ENCODE peak calls at places on chromosomes 11 and 22, in ten cellular contexts. J is psoas muscle, Y is astrocyte of the spinal cord, A is uterus, B is HL-60, F is stomach, T is brain microvascular endothelial cell, U is colonic mucosa, Q is kidney, D is heart right ventricle. S is an unnamed sample.

GRCh38 chr11:111871693-111872161 is 346 bp upstream of the ALG9 start:
- DNase-seq in J (no peak), Y (no peak), A (no peak), B (no peak), F (no peak), T (no peak), U (no peak), Q (no peak), D (no peak), S (no peak)

GRCh38 chr11:87219266-87219665 is 181.5 kb downstream of the TMEM135 start:
- DNase-seq in J (no peak), Y (no peak), A (no peak), B (no peak), F (no peak), T (no peak), U (no peak), Q (no peak), D (no peak), S (no peak)

GRCh38 chr11:18749681-18750319 is 23.8 kb upstream of the IGSF22 start:
- DNase-seq in J (no peak), Y (peak), A (no peak), B (no peak), F (no peak), T (peak), U (no peak), Q (no peak), D (no peak), S (peak)

GRCh38 chr22:29886601-29887000 is 3.6 kb downstream of the MTMR3 start:
- DNase-seq in J (no peak), Y (no peak), A (no peak), B (peak), F (no peak), T (no peak), U (no peak), Q (no peak), D (no peak), S (no peak)

GRCh38 chr22:32200752-32201151 is 4.1 kb downstream of the RFPL2 start:
- DNase-seq in J (no peak), Y (no peak), A (no peak), B (no peak), F (no peak), T (no peak), U (no peak), Q (no peak), D (no peak), S (no peak)

GRCh38 chr11:67437082-67437821 is at the start of gene PTPRCAP:
- DNase-seq in J (peak), Y (no peak), A (no peak), B (peak), F (peak), T (no peak), U (no peak), Q (peak), D (no peak), S (no peak)

GRCh38 chr11:59611570-59612565 is 3.7 kb downstream of the OSBP start:
- DNase-seq in J (no peak), Y (no peak), A (no peak), B (no peak), F (peak), T (no peak), U (peak), Q (no peak), D (no peak), S (peak)

GRCh38 chr11:10208045-10208674 is 85.9 kb downstream of the SBF2 start:
- DNase-seq in J (no peak), Y (peak), A (no peak), B (no peak), F (no peak), T (no peak), U (no peak), Q (no peak), D (no peak), S (peak)

GRCh38 chr11:44645832-44646231 is 80.4 kb downstream of the CD82 start:
- DNase-seq in J (no peak), Y (no peak), A (no peak), B (no peak), F (no peak), T (no peak), U (no peak), Q (no peak), D (no peak), S (no peak)

GRCh38 chr11:35047179-35047578 is 91.8 kb upstream of the CD44 start:
- DNase-seq in J (no peak), Y (no peak), A (no peak), B (no peak), F (no peak), T (no peak), U (no peak), Q (no peak), D (no peak), S (no peak)

GRCh38 chr11:103279821-103280220 is 170.6 kb downstream of the DYNC2H1 start:
- DNase-seq in J (no peak), Y (no peak), A (no peak), B (no peak), F (no peak), T (no peak), U (no peak), Q (no peak), D (no peak), S (peak)

GRCh38 chr11:10302744-10303557 is 1.9 kb upstream of the ADM start:
- DNase-seq in J (peak), Y (peak), A (peak), B (peak), F (peak), T (peak), U (peak), Q (peak), D (peak), S (peak)

GRCh38 chr11:62921201-62921572 is at the start of gene CHRM1:
- DNase-seq in J (peak), Y (no peak), A (no peak), B (no peak), F (peak), T (no peak), U (peak), Q (no peak), D (no peak), S (no peak)

GRCh38 chr22:42649261-42650056 is at the start of gene CYB5R3:
- DNase-seq in J (peak), Y (peak), A (peak), B (peak), F (peak), T (peak), U (peak), Q (peak), D (peak), S (peak)

GRCh38 chr22:42152661-42153270 is 22.2 kb upstream of the CYP2D6 start:
- DNase-seq in J (no peak), Y (no peak), A (no peak), B (no peak), F (no peak), T (no peak), U (no peak), Q (no peak), D (no peak), S (no peak)

GRCh38 chr11:8374716-8375115 is 111.0 kb upstream of the LMO1 start:
- DNase-seq in J (no peak), Y (no peak), A (no peak), B (no peak), F (no peak), T (no peak), U (no peak), Q (no peak), D (no peak), S (no peak)

GRCh38 chr11:6321961-6322362 is 1.7 kb upstream of the CAVIN3 start:
- DNase-seq in J (no peak), Y (peak), A (no peak), B (no peak), F (no peak), T (peak), U (no peak), Q (no peak), D (no peak), S (peak)

GRCh38 chr11:20161230-20161918 is 1.1 kb upstream of the DBX1 start:
- DNase-seq in J (no peak), Y (no peak), A (no peak), B (no peak), F (no peak), T (no peak), U (no peak), Q (no peak), D (no peak), S (no peak)

GRCh38 chr11:35040221-35040942 is 98.6 kb upstream of the CD44 start:
- DNase-seq in J (no peak), Y (peak), A (no peak), B (peak), F (no peak), T (peak), U (no peak), Q (no peak), D (no peak), S (peak)

GRCh38 chr11:127080735-127081134 is 80.2 kb upstream of the KIRREL3 start:
- DNase-seq in J (no peak), Y (no peak), A (no peak), B (no peak), F (no peak), T (no peak), U (no peak), Q (no peak), D (no peak), S (no peak)

GRCh38 chr11:128133501-128133900 is 453.9 kb downstream of the ETS1 start:
- DNase-seq in J (no peak), Y (no peak), A (no peak), B (no peak), F (no peak), T (no peak), U (no peak), Q (no peak), D (no peak), S (no peak)

GRCh38 chr11:77088236-77089003 is 14.2 kb upstream of the OMP start:
- DNase-seq in J (peak), Y (no peak), A (no peak), B (no peak), F (peak), T (no peak), U (peak), Q (peak), D (no peak), S (no peak)

GRCh38 chr11:37451903-37452302 is 853.9 kb upstream of the RAG2 start:
- DNase-seq in J (no peak), Y (no peak), A (no peak), B (no peak), F (no peak), T (no peak), U (no peak), Q (no peak), D (no peak), S (no peak)

GRCh38 chr11:62732830-62733229 is 4.5 kb downstream of the TTC9C start:
- DNase-seq in J (no peak), Y (peak), A (no peak), B (no peak), F (no peak), T (no peak), U (no peak), Q (no peak), D (no peak), S (peak)

GRCh38 chr11:47233989-47234668 is 14.5 kb downstream of the ACP2 start:
- DNase-seq in J (peak), Y (peak), A (no peak), B (no peak), F (no peak), T (peak), U (no peak), Q (no peak), D (peak), S (peak)

GRCh38 chr11:11620251-11620965 is 1.4 kb downstream of the GALNT18 start:
- DNase-seq in J (peak), Y (peak), A (peak), B (no peak), F (peak), T (no peak), U (peak), Q (peak), D (peak), S (peak)

GRCh38 chr11:36976740-36977139 is 378.7 kb upstream of the RAG2 start:
- DNase-seq in J (no peak), Y (no peak), A (no peak), B (no peak), F (no peak), T (no peak), U (no peak), Q (no peak), D (peak), S (no peak)

GRCh38 chr11:93908689-93909088 is 58.3 kb upstream of the VSTM5 start:
- DNase-seq in J (no peak), Y (peak), A (no peak), B (no peak), F (no peak), T (peak), U (no peak), Q (no peak), D (no peak), S (peak)

GRCh38 chr22:38504731-38505594 is 1.1 kb downstream of the DDX17 start:
- DNase-seq in J (peak), Y (no peak), A (peak), B (peak), F (peak), T (peak), U (peak), Q (peak), D (peak), S (peak)

GRCh38 chr11:131591051-131591461 is 220.6 kb downstream of the NTM start:
- DNase-seq in J (no peak), Y (no peak), A (no peak), B (no peak), F (no peak), T (no peak), U (no peak), Q (no peak), D (no peak), S (no peak)

GRCh38 chr11:129320485-129320884 is 55.2 kb upstream of the BARX2 start:
- DNase-seq in J (no peak), Y (no peak), A (no peak), B (no peak), F (no peak), T (no peak), U (no peak), Q (no peak), D (no peak), S (peak)

GRCh38 chr22:29748248-29748893 is 18.4 kb downstream of the ZMAT5 start:
- DNase-seq in J (no peak), Y (no peak), A (no peak), B (no peak), F (no peak), T (no peak), U (no peak), Q (no peak), D (no peak), S (no peak)

GRCh38 chr11:59102259-59102765 is 4.7 kb upstream of the FAM111B start:
- DNase-seq in J (peak), Y (peak), A (peak), B (no peak), F (peak), T (peak), U (peak), Q (peak), D (peak), S (peak)

GRCh38 chr11:1839924-1840779 is 1.4 kb downstream of the TNNI2 start:
- DNase-seq in J (peak), Y (no peak), A (no peak), B (peak), F (peak), T (no peak), U (peak), Q (peak), D (peak), S (no peak)

GRCh38 chr11:74249496-74249895 is 61.9 kb downstream of the P4HA3 start:
- DNase-seq in J (no peak), Y (no peak), A (no peak), B (no peak), F (no peak), T (no peak), U (no peak), Q (no peak), D (no peak), S (no peak)

GRCh38 chr11:74253361-74253760 is 58.1 kb downstream of the P4HA3 start:
- DNase-seq in J (no peak), Y (no peak), A (no peak), B (no peak), F (no peak), T (no peak), U (no peak), Q (no peak), D (no peak), S (no peak)

GRCh38 chr11:74248469-74248868 is 63.0 kb downstream of the P4HA3 start:
- DNase-seq in J (no peak), Y (no peak), A (no peak), B (no peak), F (no peak), T (no peak), U (no peak), Q (no peak), D (no peak), S (no peak)
- H3K4me3 ChIP-seq in J (no peak), Y (no peak), A (no peak), B (no peak), F (no peak), T (no peak), U (no peak), Q (no peak), D (no peak), S (no peak)

GRCh38 chr11:748007-748359 is 719 bp downstream of the TALDO1 start:
- DNase-seq in J (peak), Y (no peak), A (no peak), B (peak), F (no peak), T (no peak), U (peak), Q (peak), D (no peak), S (no peak)

GRCh38 chr11:746289-747175 is 732 bp upstream of the TALDO1 start:
- DNase-seq in J (no peak), Y (peak), A (no peak), B (no peak), F (no peak), T (no peak), U (peak), Q (no peak), D (no peak), S (peak)

GRCh38 chr11:742571-743201 is 4.6 kb upstream of the TALDO1 start:
- DNase-seq in J (no peak), Y (no peak), A (no peak), B (no peak), F (no peak), T (no peak), U (no peak), Q (no peak), D (no peak), S (no peak)

GRCh38 chr11:749731-750130 is 2.5 kb downstream of the TALDO1 start:
- DNase-seq in J (no peak), Y (no peak), A (no peak), B (peak), F (no peak), T (no peak), U (no peak), Q (no peak), D (no peak), S (peak)

DNA sequence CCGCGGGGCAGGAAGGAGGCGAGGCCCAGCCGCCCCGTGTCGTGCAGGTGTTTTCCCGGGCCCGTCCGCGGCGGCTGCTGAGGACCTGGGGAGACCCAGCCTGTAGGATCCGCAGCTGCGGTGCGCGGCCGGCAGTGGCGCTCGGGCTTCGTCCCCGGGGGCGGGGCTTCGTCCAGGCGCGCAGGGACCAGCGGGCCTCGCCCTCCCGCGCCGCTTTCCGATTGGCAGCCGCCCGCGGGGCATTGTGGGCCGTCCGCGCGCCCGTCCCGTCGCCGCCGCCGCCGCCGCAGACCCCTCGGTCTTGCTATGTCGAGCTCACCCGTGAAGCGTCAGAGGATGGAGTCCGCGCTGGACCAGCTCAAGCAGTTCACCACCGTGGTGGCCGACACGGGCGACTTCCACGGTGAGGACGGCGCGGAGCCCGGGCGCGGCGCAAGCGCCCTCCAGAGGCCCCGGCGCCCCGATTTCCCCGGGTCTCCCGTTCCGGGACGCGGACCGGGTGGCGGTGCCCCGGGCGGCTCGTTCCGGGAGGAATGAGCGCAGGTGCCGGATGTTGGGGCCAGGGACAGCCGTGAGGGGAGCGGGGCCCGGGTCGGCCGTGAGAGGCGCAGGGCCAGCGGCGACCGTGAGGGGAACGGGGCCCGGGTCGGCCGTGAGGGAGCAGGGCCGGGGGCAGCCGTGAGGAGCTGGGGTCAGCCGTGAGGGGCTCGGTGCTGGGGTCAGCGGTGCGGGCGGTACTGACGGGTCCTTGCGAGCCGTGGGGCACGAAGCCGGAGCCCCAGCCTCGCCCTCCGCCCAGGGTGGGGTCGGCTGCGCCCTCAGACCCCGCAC is at the start of gene TALDO1:
- DNase-seq in J (peak), Y (peak), A (peak), B (peak), F (peak), T (peak), U (peak), Q (peak), D (peak), S (peak)
- TF ChIP-seq CTCF in J (peak), Y (peak), A (peak), B (no peak), F (no peak), T (peak), U (no peak), Q (peak), D (peak), S (no peak)

GRCh38 chr22:26757496-26757895 is 100.1 kb downstream of the MIAT start:
- DNase-seq in J (no peak), Y (no peak), A (no peak), B (no peak), F (no peak), T (no peak), U (no peak), Q (no peak), D (no peak), S (no peak)

GRCh38 chr22:26753125-26753862 is 95.9 kb downstream of the MIAT start:
- DNase-seq in J (no peak), Y (no peak), A (no peak), B (no peak), F (no peak), T (no peak), U (no peak), Q (no peak), D (no peak), S (no peak)

GRCh38 chr22:26751217-26751616 is 93.8 kb downstream of the MIAT start:
- DNase-seq in J (no peak), Y (peak), A (peak), B (no peak), F (no peak), T (no peak), U (no peak), Q (no peak), D (no peak), S (no peak)

GRCh38 chr22:26762503-26763170 is 105.2 kb downstream of the MIAT start:
- DNase-seq in J (no peak), Y (no peak), A (no peak), B (no peak), F (no peak), T (no peak), U (no peak), Q (no peak), D (no peak), S (no peak)

GRCh38 chr22:26756675-26757293 is 99.4 kb downstream of the MIAT start:
- DNase-seq in J (peak), Y (peak), A (peak), B (no peak), F (peak), T (peak), U (peak), Q (peak), D (peak), S (peak)
- H3K4me3 ChIP-seq in J (peak), Y (peak), A (no peak), B (no peak), F (peak), T (peak), U (peak), Q (no peak), D (peak), S (peak)

GRCh38 chr22:44623771-44624510 is 78.1 kb upstream of the PRR5 start:
- DNase-seq in J (peak), Y (no peak), A (no peak), B (no peak), F (no peak), T (peak), U (no peak), Q (no peak), D (no peak), S (no peak)
- TF ChIP-seq CTCF in J (no peak), Y (peak), A (no peak), B (peak), F (no peak), T (peak), U (no peak), Q (no peak), D (peak), S (no peak)

GRCh38 chr11:536841-537621 is at the start of gene LRRC56:
- DNase-seq in J (peak), Y (peak), A (peak), B (peak), F (peak), T (peak), U (peak), Q (peak), D (peak), S (peak)
- H3K4me3 ChIP-seq in J (peak), Y (peak), A (peak), B (peak), F (peak), T (peak), U (peak), Q (peak), D (peak), S (peak)

DNA sequence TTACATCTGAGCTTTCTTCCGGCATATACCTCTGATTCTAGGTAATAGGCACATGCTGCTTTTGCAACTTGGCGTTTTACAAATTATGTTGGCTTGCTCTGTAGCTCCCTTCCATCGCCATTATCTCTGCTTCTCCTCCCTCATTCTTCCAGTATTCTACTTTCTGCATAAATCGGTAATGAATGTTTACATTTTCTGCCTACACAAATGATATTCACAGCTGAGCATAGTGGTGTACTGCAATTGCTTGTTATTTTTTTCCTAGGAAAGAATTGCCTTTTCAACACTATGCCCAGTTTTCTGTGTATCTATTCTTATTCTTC is 18.9 kb downstream of the MED15 start:
- DNase-seq in J (no peak), Y (no peak), A (no peak), B (no peak), F (no peak), T (no peak), U (no peak), Q (no peak), D (no peak), S (no peak)
- TF ChIP-seq CTCF in J (no peak), Y (no peak), A (no peak), B (no peak), F (no peak), T (no peak), U (no peak), Q (no peak), D (no peak), S (no peak)